ENCODE peak calls at places on chromosomes 16 and 17, in six cellular contexts. I is H1; N is neural crest cell; U is stimulated activated CD4-positive, alpha-beta T cell treated with anti-CD3 and anti-CD28 coated beads, Interleukin-2, amount 100 ng/mL, for 48 hours; W is thoracic aorta; F is BE2C. X is an unnamed sample.
A peak's percentile ranks its signal among the peaks of the same experiment; 100 is the strongest.

GRCh38 chr17:29291163-29291752 is 2.7 kb downstream of the NUFIP2 start:
- DNase-seq in I (no peak), N (peak; percentile 14), U (no peak), W (no peak), F (no peak), X (no peak)

GRCh38 chr17:30290696-30291570 is 811 bp downstream of the BLMH start:
- DNase-seq in I (no peak), N (peak; percentile 41), U (peak; percentile 32), W (no peak), F (peak; percentile 39), X (no peak)

GRCh38 chr17:60959696-60960095 is 282.0 kb downstream of the BCAS3 start:
- DNase-seq in I (no peak), N (no peak), U (no peak), W (no peak), F (no peak), X (no peak)

GRCh38 chr17:46876353-46876887 is 25.0 kb downstream of the WNT9B start:
- DNase-seq in I (no peak), N (no peak), U (no peak), W (no peak), F (peak; percentile 35), X (no peak)

GRCh38 chr17:78133971-78134898 is 3.7 kb downstream of the TMC8 start:
- DNase-seq in I (peak; percentile 72), N (peak; percentile 40), U (peak; percentile 63), W (no peak), F (peak; percentile 68), X (no peak)

GRCh38 chr16:55480228-55480655 is 1.2 kb downstream of the MMP2 start:
- DNase-seq in I (no peak), N (peak; percentile 29), U (no peak), W (peak; percentile 60), F (peak; percentile 84), X (no peak)

GRCh38 chr17:38320482-38320881 is 23.3 kb downstream of the GPR179 start:
- DNase-seq in I (no peak), N (no peak), U (no peak), W (no peak), F (no peak), X (no peak)

GRCh38 chr17:39186481-39187002 is 10.9 kb downstream of the CACNB1 start:
- DNase-seq in I (no peak), N (no peak), U (no peak), W (no peak), F (peak; percentile 47), X (no peak)

GRCh38 chr16:65600629-65601028 is 478.8 kb upstream of the CDH11 start:
- DNase-seq in I (no peak), N (no peak), U (no peak), W (no peak), F (no peak), X (no peak)

GRCh38 chr17:27256225-27257030 is 37.5 kb upstream of the WSB1 start:
- DNase-seq in I (no peak), N (no peak), U (no peak), W (no peak), F (no peak), X (no peak)

GRCh38 chr17:59769891-59770290 is 62.4 kb downstream of the VMP1 start:
- DNase-seq in I (no peak), N (no peak), U (no peak), W (no peak), F (no peak), X (no peak)

GRCh38 chr17:7260601-7261376 is 1.5 kb downstream of the CLDN7 start:
- DNase-seq in I (no peak), N (no peak), U (peak; percentile 23), W (no peak), F (peak; percentile 22), X (no peak)

GRCh38 chr17:55053855-55054254 is 85.3 kb downstream of the STXBP4 start:
- DNase-seq in I (no peak), N (no peak), U (no peak), W (no peak), F (no peak), X (no peak)

GRCh38 chr16:67389911-67390815 is 3.1 kb downstream of the TPPP3 start:
- DNase-seq in I (no peak), N (no peak), U (no peak), W (no peak), F (no peak), X (no peak)

GRCh38 chr17:78242024-78242742 is 10.8 kb downstream of the TMEM235 start:
- DNase-seq in I (no peak), N (no peak), U (no peak), W (no peak), F (no peak), X (no peak)

GRCh38 chr17:83007504-83008475 is 71.6 kb upstream of the METRNL start:
- DNase-seq in I (no peak), N (no peak), U (no peak), W (no peak), F (no peak), X (no peak)

GRCh38 chr17:46841561-46842379 is 9.6 kb upstream of the WNT9B start:
- DNase-seq in I (no peak), N (peak; percentile 62), U (peak; percentile 50), W (no peak), F (peak; percentile 41), X (no peak)

GRCh38 chr16:84517366-84517765 is 12.9 kb upstream of the MEAK7 start:
- DNase-seq in I (no peak), N (no peak), U (no peak), W (no peak), F (peak; percentile 33), X (no peak)

GRCh38 chr16:73319747-73320146 is 271.8 kb upstream of the ZFHX3 start:
- DNase-seq in I (no peak), N (no peak), U (no peak), W (no peak), F (peak; percentile 29), X (no peak)

GRCh38 chr16:74749291-74750055 is 25.1 kb downstream of the FA2H start:
- DNase-seq in I (no peak), N (no peak), U (no peak), W (no peak), F (no peak), X (no peak)

GRCh38 chr16:22373662-22374310 is 633 bp downstream of the CDR2 start:
- DNase-seq in I (no peak), N (peak; percentile 7), U (peak; percentile 31), W (no peak), F (peak; percentile 43), X (peak; percentile 31)

GRCh38 chr16:25747160-25747758 is 55.5 kb downstream of the HS3ST4 start:
- DNase-seq in I (no peak), N (peak; percentile 52), U (no peak), W (no peak), F (no peak), X (no peak)

GRCh38 chr16:68920349-68920748 is 77.0 kb downstream of the TANGO6 start:
- DNase-seq in I (no peak), N (no peak), U (no peak), W (no peak), F (no peak), X (no peak)

GRCh38 chr16:2205967-2206313 is 686 bp downstream of the MLST8 start:
- DNase-seq in I (no peak), N (peak; percentile 38), U (no peak), W (no peak), F (no peak), X (no peak)

GRCh38 chr16:51328708-51329107 is 177.6 kb upstream of the SALL1 start:
- DNase-seq in I (no peak), N (no peak), U (no peak), W (no peak), F (no peak), X (no peak)